ENCODE peak calls at places on chromosomes 5 and 9, in seven cellular contexts. P is CD4-positive, alpha-beta T cell; M is AG04450; Y is A549; S is tibial nerve; C is dorsolateral prefrontal cortex; B is adrenal gland. K is an unnamed sample.

GRCh38 chr9:77543131-77543822 is 104.8 kb downstream of the GNA14 start:
- DNase-seq in P (no peak), C (no peak), M (no peak), S (no peak), Y (no peak), B (no peak), K (no peak)

GRCh38 chr9:94065535-94065961 is 18.7 kb upstream of the PTPDC1 start:
- DNase-seq in Y (peak), S (peak), P (peak), C (peak), B (peak), M (peak), K (peak)

GRCh38 chr5:6962256-6962655 is 249.0 kb downstream of the TENT4A start:
- DNase-seq in C (peak), Y (no peak), M (no peak), P (no peak), B (no peak), S (no peak), K (no peak)

GRCh38 chr9:20321683-20322082 is 300.6 kb downstream of the MLLT3 start:
- DNase-seq in B (no peak), Y (no peak), M (no peak), S (no peak), C (no peak), P (peak), K (no peak)

GRCh38 chr9:110918316-110919054 is 119.8 kb downstream of the LPAR1 start:
- DNase-seq in Y (no peak), P (no peak), S (no peak), C (no peak), M (peak), B (no peak), K (no peak)

GRCh38 chr5:141898448-141899094 is 20.4 kb upstream of the PCDH1 start:
- DNase-seq in C (no peak), M (no peak), Y (no peak), S (no peak), P (no peak), B (no peak), K (no peak)

GRCh38 chr5:761206-761771 is 23.2 kb downstream of the ZDHHC11B start:
- DNase-seq in P (no peak), B (no peak), S (no peak), Y (no peak), C (no peak), M (no peak), K (no peak)

GRCh38 chr9:36401179-36401740 is 1.2 kb upstream of the RNF38 start:
- DNase-seq in B (peak), Y (peak), C (peak), S (no peak), P (peak), M (no peak), K (no peak)

GRCh38 chr9:104767507-104767906 is 3.6 kb downstream of the NIPSNAP3B start:
- DNase-seq in B (no peak), M (no peak), Y (no peak), C (no peak), P (no peak), S (no peak), K (no peak)

GRCh38 chr5:144697847-144698262 is 527.2 kb downstream of the KCTD16 start:
- DNase-seq in B (no peak), Y (no peak), C (no peak), P (no peak), S (no peak), M (peak), K (no peak)

GRCh38 chr5:25562656-25563055 is 917.9 kb upstream of the CDH10 start:
- DNase-seq in C (no peak), M (no peak), Y (no peak), B (no peak), P (no peak), S (no peak), K (no peak)

GRCh38 chr5:138083702-138084101 is at the start of gene WNT8A:
- DNase-seq in Y (no peak), C (no peak), M (no peak), P (no peak), B (no peak), S (no peak), K (no peak)

GRCh38 chr5:71887680-71888079 is 168.6 kb downstream of the CARTPT start:
- DNase-seq in C (no peak), S (no peak), Y (peak), B (no peak), P (no peak), M (peak), K (no peak)

GRCh38 chr5:10283927-10284635 is 23.6 kb downstream of the CMBL start:
- DNase-seq in C (peak), P (peak), Y (peak), M (no peak), B (peak), S (peak), K (peak)

DNA sequence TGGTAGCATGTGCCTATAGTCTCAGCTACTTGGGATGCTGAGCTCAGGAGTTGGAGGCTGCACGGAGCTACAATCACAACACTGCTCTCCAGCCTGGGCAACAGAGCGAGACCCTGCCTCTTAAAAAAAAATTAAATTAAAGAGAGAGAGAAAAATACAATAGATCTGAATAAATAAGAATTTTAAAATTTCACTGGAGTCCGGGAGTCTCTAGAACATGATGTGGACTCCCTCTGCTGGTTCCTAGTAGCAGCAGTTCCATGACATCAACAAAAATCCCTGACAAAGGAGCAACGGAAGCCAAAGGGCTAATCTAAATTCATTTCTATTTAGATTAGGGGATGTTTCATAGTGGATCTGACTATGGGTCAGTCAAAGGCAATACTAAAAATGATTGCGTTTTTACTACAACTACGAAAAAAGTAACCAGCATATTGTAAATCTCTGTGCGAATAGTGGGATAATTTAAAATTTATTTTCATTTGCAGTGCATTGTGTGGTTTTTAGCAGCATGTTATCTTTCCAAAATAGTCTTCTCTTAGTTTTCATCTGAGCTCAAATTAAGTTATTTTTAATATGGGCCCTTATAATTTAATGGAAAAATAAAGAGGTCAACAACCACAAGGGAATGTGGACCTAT is 6.7 kb downstream of the INIP start:
- DNase-seq in P (no peak), Y (no peak), S (no peak), C (peak), M (no peak), B (peak), K (no peak)
- TF ChIP-seq CTCF in P (no peak), Y (peak), S (peak), C (peak), M (peak), B (peak), K (peak)

DNA sequence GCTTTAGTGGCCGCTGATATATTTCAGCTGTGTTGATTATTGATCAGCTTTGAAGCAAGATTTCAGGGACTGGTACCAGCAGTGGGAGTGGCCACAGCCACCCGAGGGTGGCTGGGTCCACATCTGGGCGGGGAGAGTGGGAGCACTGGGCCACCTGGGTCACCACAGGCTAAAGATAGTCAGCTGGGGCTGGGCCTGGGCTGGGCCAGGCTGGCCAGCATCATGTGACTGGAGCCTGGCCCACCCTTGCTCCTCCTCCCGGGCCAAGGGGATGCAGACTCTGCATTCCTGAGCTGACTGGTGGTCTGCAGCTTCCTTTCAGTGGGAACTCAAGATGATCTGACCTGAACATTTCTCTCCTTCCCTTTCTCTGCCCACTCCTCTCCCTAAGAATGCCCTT is 27.1 kb downstream of the LARP1 start:
- DNase-seq in S (no peak), P (no peak), B (no peak), Y (no peak), M (no peak), C (no peak), K (no peak)
- H3K27ac ChIP-seq in S (no peak), P (peak), B (peak), Y (no peak), M (no peak), C (no peak), K (peak)

GRCh38 chr9:14068690-14069089 is 245.3 kb downstream of the NFIB start:
- DNase-seq in M (no peak), C (no peak), B (no peak), S (no peak), P (no peak), Y (no peak), K (no peak)

GRCh38 chr9:14072850-14073249 is 241.1 kb downstream of the NFIB start:
- DNase-seq in Y (no peak), B (no peak), S (no peak), P (no peak), M (no peak), C (no peak), K (no peak)

GRCh38 chr9:14075218-14075617 is 238.7 kb downstream of the NFIB start:
- DNase-seq in C (no peak), Y (no peak), P (no peak), S (no peak), B (no peak), M (no peak), K (no peak)

GRCh38 chr9:14066815-14067214 is 247.1 kb downstream of the NFIB start:
- DNase-seq in P (no peak), Y (no peak), M (no peak), C (no peak), B (no peak), S (no peak), K (no peak)

GRCh38 chr9:14071484-14071883 is 242.5 kb downstream of the NFIB start:
- DNase-seq in Y (no peak), M (no peak), S (no peak), P (no peak), C (no peak), B (no peak), K (no peak)
- TF ChIP-seq CTCF in Y (no peak), M (no peak), S (no peak), P (no peak), C (no peak), B (no peak), K (no peak)

DNA sequence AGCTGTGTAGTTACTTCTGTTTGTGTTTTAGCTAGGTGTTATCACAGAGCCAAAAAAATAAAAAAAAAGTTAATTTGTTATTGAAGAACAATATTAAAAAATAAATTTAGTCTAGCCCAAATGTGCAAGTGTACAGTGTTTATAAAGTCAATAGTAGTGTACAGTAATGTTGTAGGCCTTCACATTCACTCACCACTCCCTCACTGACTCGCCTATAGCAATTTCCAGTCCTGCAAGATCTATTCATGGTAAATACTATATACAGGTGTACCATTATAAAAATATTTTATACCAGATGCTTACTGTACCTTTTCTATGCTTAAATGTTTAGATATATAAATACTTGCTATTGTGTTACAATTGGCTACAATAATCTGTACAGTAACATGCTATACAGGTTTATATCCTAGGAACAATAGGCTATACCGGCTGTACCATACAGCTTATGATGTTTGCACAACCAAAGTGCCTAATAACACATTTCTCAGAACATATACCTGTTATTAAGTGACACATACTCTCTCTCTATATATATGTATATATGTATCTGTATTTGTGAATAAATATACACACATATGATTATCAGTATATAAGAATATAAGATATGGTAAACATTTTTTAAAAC is 341.4 kb upstream of the EDIL3 start:
- DNase-seq in B (no peak), P (no peak), Y (no peak), S (no peak), C (no peak), M (no peak), K (no peak)
- H3K27ac ChIP-seq in B (no peak), P (no peak), Y (no peak), S (no peak), C (no peak), M (no peak), K (no peak)

GRCh38 chr5:55982957-55983381 is 11.8 kb downstream of the IL6ST start:
- DNase-seq in S (no peak), Y (no peak), M (no peak), P (no peak), C (no peak), B (no peak), K (no peak)
- TF ChIP-seq CTCF in S (no peak), Y (peak), M (peak), P (peak), C (peak), B (peak), K (peak)

DNA sequence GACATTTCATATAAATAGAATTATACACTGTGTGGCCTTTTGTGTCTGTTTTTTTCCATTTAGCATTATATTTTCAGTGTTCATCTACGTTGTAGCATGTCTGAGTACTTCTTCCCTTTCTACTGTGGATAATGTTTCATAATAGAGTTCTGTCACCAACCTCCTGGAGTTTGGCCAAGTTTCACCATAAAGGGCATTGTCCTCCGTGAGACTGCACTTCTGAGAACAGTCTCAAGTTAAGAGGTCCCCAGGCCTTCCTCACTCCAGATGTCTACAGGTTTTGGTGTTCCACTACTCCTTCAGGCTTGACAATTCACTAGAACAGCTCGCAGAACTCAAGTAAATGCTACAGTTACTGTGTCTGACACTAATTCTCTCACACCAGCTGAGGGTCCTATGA is 30.9 kb downstream of the SLC35A4 start:
- DNase-seq in Y (no peak), B (peak), M (no peak), P (no peak), S (peak), C (peak), K (no peak)
- H3K27ac ChIP-seq in Y (no peak), B (peak), M (no peak), P (no peak), S (no peak), C (peak), K (peak)

GRCh38 chr5:109961755-109962154 is 272.0 kb downstream of the MAN2A1 start:
- DNase-seq in Y (no peak), B (no peak), P (no peak), M (no peak), C (no peak), S (no peak), K (no peak)

GRCh38 chr5:109956884-109957283 is 267.2 kb downstream of the MAN2A1 start:
- DNase-seq in M (no peak), C (no peak), P (no peak), B (no peak), S (no peak), Y (no peak), K (no peak)

GRCh38 chr5:109962882-109963603 is 273.3 kb downstream of the MAN2A1 start:
- DNase-seq in C (no peak), Y (no peak), M (no peak), P (no peak), B (no peak), S (no peak), K (no peak)

GRCh38 chr5:109958082-109958481 is 268.4 kb downstream of the MAN2A1 start:
- DNase-seq in P (no peak), S (no peak), Y (no peak), C (no peak), B (no peak), M (no peak), K (no peak)

GRCh38 chr5:109959652-109960051 is 269.9 kb downstream of the MAN2A1 start:
- DNase-seq in M (no peak), S (no peak), Y (no peak), P (no peak), B (no peak), C (no peak), K (no peak)
- TF ChIP-seq CTCF in M (peak), S (no peak), Y (no peak), P (no peak), B (no peak), C (no peak), K (peak)

GRCh38 chr5:76801803-76802195 is 17.0 kb upstream of the F2RL1 start:
- DNase-seq in P (no peak), S (no peak), C (no peak), B (no peak), Y (no peak), M (no peak), K (no peak)

GRCh38 chr5:76807296-76807695 is 11.5 kb upstream of the F2RL1 start:
- DNase-seq in B (no peak), Y (no peak), P (no peak), S (no peak), M (no peak), C (no peak), K (no peak)

GRCh38 chr5:76808142-76808691 is 10.6 kb upstream of the F2RL1 start:
- DNase-seq in P (no peak), S (no peak), B (no peak), Y (no peak), C (no peak), M (no peak), K (no peak)

GRCh38 chr5:76801159-76801802 is 17.5 kb upstream of the F2RL1 start:
- DNase-seq in S (no peak), Y (no peak), P (no peak), C (no peak), M (no peak), B (peak), K (peak)

GRCh38 chr5:76804266-76804665 is 14.6 kb upstream of the F2RL1 start:
- DNase-seq in C (no peak), B (no peak), Y (peak), S (no peak), M (no peak), P (no peak), K (no peak)
- H3K27ac ChIP-seq in C (no peak), B (no peak), Y (peak), S (no peak), M (no peak), P (no peak), K (no peak)

K was measured in left ventricle myocardium inferior.